ENCODE peak calls at places on chromosomes 2 and 18, in seven cellular contexts. C is CD8-positive, alpha-beta memory T cell; T is tibial artery; N is HCT116; M is A549; Z is Peyer's patch; V is right atrium auricular region. U is an unnamed sample. For H3K9me3, the result is how much of the 10 kb centered on the place peaks cover.

GRCh38 chr2:209772316-209772715 is 684 bp downstream of the UNC80 start:
- DNase-seq in C (no peak), T (no peak), N (no peak), M (no peak), Z (no peak), V (no peak), U (no peak)

GRCh38 chr18:13566941-13567762 is 159.2 kb downstream of the FAM210A start:
- DNase-seq in C (no peak), T (peak), N (no peak), M (no peak), Z (no peak), V (peak), U (peak)

GRCh38 chr2:4745596-4745995 is 946.6 kb upstream of the SOX11 start:
- DNase-seq in C (no peak), T (no peak), N (no peak), M (no peak), Z (no peak), V (no peak), U (peak)

GRCh38 chr18:58012356-58012755 is 31.7 kb upstream of the NEDD4L start:
- DNase-seq in C (no peak), T (no peak), N (no peak), M (no peak), Z (no peak), V (no peak), U (no peak)

GRCh38 chr2:147846382-147847081 is 1.7 kb downstream of the ACVR2A start:
- DNase-seq in C (no peak), T (no peak), N (no peak), M (no peak), Z (no peak), V (no peak), U (no peak)

GRCh38 chr2:134460583-134460998 is 206.7 kb downstream of the MGAT5 start:
- DNase-seq in C (peak), T (peak), N (peak), M (peak), Z (peak), V (no peak), U (no peak)

GRCh38 chr2:43082111-43082877 is 144.1 kb downstream of the ZFP36L2 start:
- DNase-seq in C (no peak), T (peak), N (no peak), M (peak), Z (peak), V (peak), U (no peak)

GRCh38 chr2:232420463-232421188 is 14.0 kb downstream of the ALPG start:
- DNase-seq in C (no peak), T (no peak), N (no peak), M (peak), Z (peak), V (no peak), U (no peak)

GRCh38 chr18:9916067-9916684 is 2.4 kb downstream of the VAPA start:
- DNase-seq in C (no peak), T (no peak), N (no peak), M (no peak), Z (no peak), V (no peak), U (no peak)

DNA sequence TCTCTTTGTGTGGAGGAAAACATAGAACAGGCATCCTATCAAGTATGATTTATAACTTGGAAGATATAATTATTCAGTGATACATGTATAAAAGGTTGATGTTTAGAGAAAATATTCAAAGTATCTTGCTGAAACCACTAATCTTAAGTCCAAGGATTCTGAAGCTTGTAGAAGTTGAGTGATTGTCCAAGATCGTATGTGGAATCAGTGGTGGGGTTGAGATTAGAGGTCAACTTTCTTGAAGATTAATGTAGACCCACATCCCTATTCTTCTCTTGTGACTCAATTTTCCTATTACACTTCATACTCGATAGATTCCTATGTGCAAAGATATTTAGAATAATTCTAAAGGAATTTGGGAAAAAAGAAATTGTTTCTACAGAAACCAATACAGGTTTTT is 1565.9 kb upstream of the ACVR2A start:
- DNase-seq in C (no peak), T (no peak), N (no peak), M (no peak), Z (no peak), V (no peak), U (no peak)
- H3K9me3 ChIP-seq in C (under half), T (under half), N (under half), M (under half), Z (under half), V (under half), U (under half)

GRCh38 chr2:33144243-33144642 is 197.5 kb downstream of the LTBP1 start:
- DNase-seq in C (no peak), T (no peak), N (no peak), M (no peak), Z (no peak), V (no peak), U (no peak)
- H3K27ac ChIP-seq in C (no peak), T (peak), N (no peak), M (no peak), Z (no peak), V (no peak), U (no peak)

GRCh38 chr2:95013726-95014125 is 11.8 kb upstream of the MAL start:
- DNase-seq in C (no peak), T (no peak), N (no peak), M (no peak), Z (no peak), V (no peak), U (no peak)

GRCh38 chr2:95016616-95017307 is 8.7 kb upstream of the MAL start:
- DNase-seq in C (no peak), T (no peak), N (no peak), M (no peak), Z (no peak), V (no peak), U (no peak)

GRCh38 chr2:95012881-95013550 is 12.5 kb upstream of the MAL start:
- DNase-seq in C (no peak), T (no peak), N (no peak), M (no peak), Z (no peak), V (no peak), U (no peak)

GRCh38 chr2:95015261-95015918 is 10.1 kb upstream of the MAL start:
- DNase-seq in C (no peak), T (no peak), N (no peak), M (no peak), Z (no peak), V (no peak), U (no peak)

GRCh38 chr2:95014126-95014708 is 11.3 kb upstream of the MAL start:
- DNase-seq in C (no peak), T (no peak), N (no peak), M (no peak), Z (no peak), V (no peak), U (no peak)
- H3K9me3 ChIP-seq in C (under half), T (under half), N (under half), M (under half), Z (under half), V (under half), U (under half)

GRCh38 chr2:40160730-40161129 is 291.2 kb downstream of the SLC8A1 start:
- DNase-seq in C (no peak), T (no peak), N (no peak), M (no peak), Z (no peak), V (no peak), U (no peak)
- H3K27ac ChIP-seq in C (no peak), T (no peak), N (no peak), M (no peak), Z (no peak), V (no peak), U (no peak)

GRCh38 chr2:13585732-13586131 is 869.0 kb downstream of the TRIB2 start:
- DNase-seq in C (no peak), T (no peak), N (no peak), M (no peak), Z (no peak), V (no peak), U (no peak)
- H3K9me3 ChIP-seq in C (under half), T (under half), N (under half), M (under half), Z (under half), V (under half), U (under half)

GRCh38 chr18:50161806-50162205 is 33.1 kb downstream of the MYO5B start:
- DNase-seq in C (no peak), T (no peak), N (no peak), M (no peak), Z (no peak), V (no peak), U (no peak)

GRCh38 chr18:50162486-50163304 is 32.3 kb downstream of the MYO5B start:
- DNase-seq in C (no peak), T (no peak), N (no peak), M (no peak), Z (no peak), V (no peak), U (no peak)

GRCh38 chr18:50159654-50160046 is 35.3 kb downstream of the MYO5B start:
- DNase-seq in C (no peak), T (no peak), N (no peak), M (no peak), Z (no peak), V (no peak), U (no peak)

GRCh38 chr18:50155406-50155805 is 39.5 kb downstream of the MYO5B start:
- DNase-seq in C (no peak), T (no peak), N (no peak), M (no peak), Z (no peak), V (no peak), U (no peak)

GRCh38 chr18:50158866-50159653 is 35.9 kb downstream of the MYO5B start:
- DNase-seq in C (no peak), T (no peak), N (no peak), M (no peak), Z (no peak), V (no peak), U (no peak)
- H3K27ac ChIP-seq in C (no peak), T (no peak), N (peak), M (no peak), Z (peak), V (no peak), U (no peak)

GRCh38 chr2:37205689-37206341 is 9.5 kb downstream of the CEBPZOS start:
- DNase-seq in C (no peak), T (no peak), N (no peak), M (no peak), Z (no peak), V (no peak), U (no peak)
- H3K9me3 ChIP-seq in C (under half), T (under half), N (under half), M (half or more), Z (under half), V (under half), U (half or more)

GRCh38 chr2:180203972-180204371 is 196.9 kb upstream of the CWC22 start:
- DNase-seq in C (no peak), T (no peak), N (no peak), M (no peak), Z (no peak), V (peak), U (no peak)
- H3K27ac ChIP-seq in C (no peak), T (no peak), N (no peak), M (no peak), Z (no peak), V (peak), U (no peak)

GRCh38 chr18:65359479-65359878 is 391.3 kb upstream of the CDH7 start:
- DNase-seq in C (no peak), T (no peak), N (no peak), M (no peak), Z (no peak), V (no peak), U (no peak)
- H3K9me3 ChIP-seq in C (under half), T (under half), N (under half), M (under half), Z (under half), V (under half), U (under half)

GRCh38 chr2:112033600-112033999 is 21.5 kb upstream of the TMEM87B start:
- DNase-seq in C (no peak), T (no peak), N (peak), M (no peak), Z (no peak), V (no peak), U (no peak)

GRCh38 chr2:112032615-112033457 is 22.2 kb upstream of the TMEM87B start:
- DNase-seq in C (no peak), T (no peak), N (peak), M (no peak), Z (no peak), V (peak), U (no peak)

GRCh38 chr2:112031916-112032582 is 23.0 kb upstream of the TMEM87B start:
- DNase-seq in C (no peak), T (no peak), N (no peak), M (no peak), Z (no peak), V (no peak), U (no peak)

GRCh38 chr2:112029164-112029563 is 25.9 kb upstream of the TMEM87B start:
- DNase-seq in C (no peak), T (no peak), N (no peak), M (no peak), Z (no peak), V (no peak), U (no peak)

DNA sequence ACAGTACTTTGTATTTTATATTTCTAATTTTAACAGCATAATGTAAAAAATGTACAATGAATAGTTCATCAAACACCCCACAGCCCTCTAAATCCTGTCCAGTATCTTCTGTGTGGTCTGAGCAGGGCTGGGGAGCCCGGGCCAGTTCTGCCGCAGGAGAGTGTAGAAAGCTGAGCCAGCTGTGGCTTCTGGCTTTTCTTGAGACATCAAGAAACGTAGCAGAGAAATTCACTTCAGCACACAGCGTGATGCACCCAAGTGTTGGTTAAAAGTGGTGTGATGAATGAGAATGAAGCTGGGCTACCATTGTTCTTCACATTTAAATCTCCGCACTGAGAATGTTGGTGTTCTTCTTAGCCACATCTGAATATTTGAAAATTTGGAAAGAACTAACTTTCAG is 23.6 kb upstream of the TMEM87B start:
- DNase-seq in C (no peak), T (no peak), N (no peak), M (no peak), Z (no peak), V (no peak), U (no peak)
- H3K27ac ChIP-seq in C (no peak), T (peak), N (no peak), M (no peak), Z (peak), V (peak), U (no peak)